ENCODE peak calls at places on chromosomes 5 and 9, in four cellular contexts. B is HCT116, V is HepG2, E is GM12878. N is an unnamed sample.

GRCh38 chr9:132543960-132544359 is 38.4 kb upstream of the BARHL1 start:
- DNase-seq in B (no peak), V (no peak), E (no peak), N (no peak)

GRCh38 chr5:173917788-173918786 is 29.9 kb downstream of the CPEB4 start:
- DNase-seq in B (peak), V (peak), E (peak), N (peak)

GRCh38 chr9:93464876-93465275 is 11.5 kb upstream of the FAM120AOS start:
- DNase-seq in B (no peak), V (no peak), E (no peak), N (no peak)

GRCh38 chr9:133375116-133375723 is 640 bp downstream of the SURF4 start:
- DNase-seq in B (no peak), V (peak), E (no peak), N (no peak)

GRCh38 chr5:67577424-67577823 is 380.8 kb upstream of the CD180 start:
- DNase-seq in B (no peak), V (no peak), E (no peak), N (no peak)

GRCh38 chr9:73213300-73213699 is 61.6 kb downstream of the ANXA1 start:
- DNase-seq in B (no peak), V (no peak), E (no peak), N (no peak)

GRCh38 chr9:81776834-81777233 is 87.5 kb upstream of the TLE1 start:
- DNase-seq in B (no peak), V (no peak), E (no peak), N (no peak)

GRCh38 chr5:132467292-132467984 is 23.1 kb downstream of the IRF1 start:
- DNase-seq in B (no peak), V (peak), E (peak), N (no peak)

GRCh38 chr5:96478983-96479382 is 45.9 kb upstream of the PCSK1 start:
- DNase-seq in B (no peak), V (no peak), E (no peak), N (no peak)

GRCh38 chr5:953535-954449 is 54.8 kb upstream of the NKD2 start:
- DNase-seq in B (no peak), V (no peak), E (no peak), N (no peak)

GRCh38 chr5:169064093-169064492 is 236.8 kb downstream of the SLIT3 start:
- DNase-seq in B (no peak), V (no peak), E (no peak), N (no peak)

GRCh38 chr5:107424461-107424860 is 246.3 kb downstream of the EFNA5 start:
- DNase-seq in B (no peak), V (no peak), E (no peak), N (no peak)

GRCh38 chr5:169702726-169703481 is 65.8 kb downstream of the DOCK2 start:
- DNase-seq in B (no peak), V (no peak), E (peak), N (no peak)

GRCh38 chr9:119365291-119366027 is 3.8 kb downstream of the BRINP1 start:
- DNase-seq in B (no peak), V (peak), E (no peak), N (no peak)

GRCh38 chr9:4563105-4563504 is 72.8 kb downstream of the SLC1A1 start:
- DNase-seq in B (no peak), V (no peak), E (no peak), N (no peak)

GRCh38 chr5:10090074-10090473 is 159.6 kb downstream of the ATPSCKMT start:
- DNase-seq in B (no peak), V (no peak), E (no peak), N (no peak)

DNA sequence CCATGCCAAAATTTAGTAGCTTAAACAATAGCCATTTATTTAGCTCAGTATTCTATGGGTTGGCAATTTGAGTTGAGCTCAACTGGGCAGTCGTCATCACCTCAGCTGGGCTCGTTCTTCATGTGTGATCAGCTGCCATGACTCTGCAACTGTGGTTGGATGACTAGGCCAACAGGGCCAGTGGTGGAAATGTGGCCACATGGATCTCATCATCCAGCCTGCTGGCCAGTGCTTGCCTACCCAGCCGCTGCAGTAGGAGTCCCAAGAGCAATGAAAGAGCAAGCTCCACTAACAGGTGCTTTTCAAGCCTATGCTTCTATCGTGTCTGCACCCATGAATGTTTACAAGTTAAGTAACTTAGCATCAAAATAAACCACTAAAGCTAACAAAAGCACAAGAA is 158.0 kb downstream of the ATPSCKMT start:
- DNase-seq in B (no peak), V (no peak), E (no peak), N (no peak)
- TF ChIP-seq SRF in B (no peak), V (no peak), E (no peak), N (no peak)

DNA sequence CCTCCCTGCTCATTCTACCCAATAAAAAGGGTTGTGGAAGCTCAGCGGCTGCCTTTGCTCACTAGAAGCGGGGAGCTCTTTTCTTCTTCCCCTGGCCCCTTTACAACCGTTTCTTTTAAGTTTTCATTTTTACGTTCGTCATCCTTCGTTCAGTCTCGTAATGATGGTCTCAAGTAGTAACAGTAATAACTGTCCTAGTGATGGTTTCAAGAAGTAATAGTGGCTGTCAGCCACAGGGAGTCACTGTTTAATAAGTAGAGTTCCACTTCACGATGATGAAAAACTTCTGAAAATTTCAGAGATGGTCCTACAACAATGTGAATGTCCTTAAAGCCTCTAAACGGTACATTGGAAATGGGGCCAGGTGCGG is 6.2 kb downstream of the UGT3A2 start:
- DNase-seq in B (peak), V (no peak), E (no peak), N (peak)
- TF ChIP-seq SRF in B (no peak), V (no peak), E (no peak), N (no peak)

DNA sequence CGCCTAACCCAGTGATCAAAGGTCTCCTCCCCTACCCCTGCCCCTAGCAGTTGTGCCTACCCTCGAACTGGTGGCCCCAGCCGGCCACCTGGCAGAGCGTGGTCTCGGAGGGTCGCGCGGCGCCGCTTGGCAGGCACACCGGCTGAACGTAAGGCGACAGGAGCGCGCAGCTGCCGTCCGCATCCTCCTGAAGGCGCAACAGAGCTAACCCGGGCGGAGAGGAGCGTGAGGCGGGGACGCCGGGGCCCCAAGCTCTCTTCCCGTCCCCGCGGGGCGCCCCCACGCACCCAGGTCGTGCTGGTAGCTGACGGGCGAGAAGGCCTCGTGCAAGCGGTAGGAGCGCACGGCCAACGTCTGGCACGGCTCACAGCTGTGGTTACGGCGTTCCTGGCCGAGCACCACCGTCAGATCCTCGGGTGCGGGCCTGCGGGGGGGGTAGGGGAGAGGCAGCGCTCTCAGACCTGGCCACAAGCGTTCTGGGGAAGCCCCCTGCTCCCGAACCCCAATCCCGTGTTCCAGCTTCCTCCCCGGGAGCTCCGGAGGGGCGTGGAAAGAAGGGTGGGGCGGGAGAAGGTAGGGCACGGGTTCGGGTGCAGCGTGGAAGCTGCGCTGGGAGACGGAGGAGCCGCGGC is 2.8 kb upstream of the PFN3 start:
- DNase-seq in B (no peak), V (no peak), E (no peak), N (peak)
- TF ChIP-seq SRF in B (no peak), V (no peak), E (no peak), N (no peak)

DNA sequence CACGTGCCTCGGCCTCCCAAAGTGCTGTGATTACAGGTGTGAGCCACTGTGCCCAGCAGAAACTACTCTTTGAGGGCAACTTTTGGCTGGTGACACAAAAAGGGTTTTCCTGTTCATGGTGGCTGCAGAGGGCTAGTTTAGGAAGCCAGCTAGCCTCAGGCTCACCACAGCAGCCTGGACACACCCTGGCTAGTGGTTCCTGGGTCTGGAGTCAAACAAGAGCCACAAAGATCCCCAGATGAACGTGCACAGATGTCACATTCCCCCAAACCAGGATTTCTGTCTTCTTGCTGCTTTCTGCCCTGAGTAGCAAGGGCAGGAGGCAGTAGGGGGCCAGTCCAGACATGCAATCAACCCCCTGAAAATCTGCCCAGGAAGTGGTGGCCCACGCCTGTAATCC is 6.8 kb downstream of the HBEGF start:
- DNase-seq in B (no peak), V (no peak), E (no peak), N (no peak)
- TF ChIP-seq SRF in B (no peak), V (no peak), E (no peak), N (no peak)

GRCh38 chr9:112051812-112052211 is 123.3 kb downstream of the SUSD1 start:
- DNase-seq in B (no peak), V (no peak), E (no peak), N (no peak)

GRCh38 chr9:112047538-112048066 is 127.5 kb downstream of the SUSD1 start:
- DNase-seq in B (no peak), V (no peak), E (no peak), N (no peak)

GRCh38 chr9:112049834-112050516 is 125.1 kb downstream of the SUSD1 start:
- DNase-seq in B (no peak), V (no peak), E (no peak), N (no peak)

GRCh38 chr9:112048924-112049785 is 125.9 kb downstream of the SUSD1 start:
- DNase-seq in B (no peak), V (no peak), E (no peak), N (no peak)

DNA sequence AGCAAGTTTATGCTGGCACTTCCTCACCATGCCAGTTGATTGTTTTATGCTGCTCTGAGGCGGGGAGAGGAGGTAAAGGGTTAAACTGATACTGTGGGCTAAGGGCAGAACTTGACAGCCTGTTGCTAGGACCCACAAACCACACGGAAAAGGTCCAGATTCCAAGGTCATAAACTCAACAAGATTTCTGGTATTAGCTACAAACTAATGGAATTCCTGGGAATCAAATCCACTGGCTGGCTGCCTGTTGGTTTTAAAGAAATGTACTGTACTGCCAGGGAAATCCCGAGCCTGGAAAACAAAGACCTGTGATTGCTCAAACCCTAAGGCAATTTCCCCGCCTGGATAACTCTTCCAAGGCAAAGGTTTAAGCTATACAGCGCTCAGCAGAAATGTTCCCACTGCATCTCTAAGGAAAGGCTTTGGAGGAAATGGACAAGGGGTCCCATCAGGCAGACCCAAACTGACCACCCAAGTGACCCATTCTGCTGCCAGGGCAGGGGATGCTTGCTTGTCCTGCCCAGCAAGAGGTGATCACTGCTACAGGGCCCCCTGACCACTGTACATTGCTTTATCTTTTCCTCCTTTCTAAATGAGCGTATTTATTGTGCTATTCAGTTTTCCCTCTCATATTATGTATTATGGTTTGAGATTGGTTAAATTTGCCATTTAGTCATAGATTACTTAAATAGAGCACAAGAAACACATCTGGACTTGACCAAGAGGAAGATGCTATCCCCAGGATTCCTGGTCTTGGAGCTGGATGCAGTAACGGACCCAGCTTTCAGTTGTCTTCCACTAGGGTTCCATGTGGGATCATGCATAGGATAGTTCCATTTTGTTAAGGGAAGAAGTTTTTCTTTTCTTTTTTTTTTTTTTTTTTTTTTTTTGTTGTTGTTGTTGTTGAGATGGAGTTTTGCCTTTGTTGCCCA is 124.3 kb downstream of the SUSD1 start:
- DNase-seq in B (no peak), V (peak), E (no peak), N (no peak)
- TF ChIP-seq SRF in B (no peak), V (no peak), E (no peak), N (no peak)

DNA sequence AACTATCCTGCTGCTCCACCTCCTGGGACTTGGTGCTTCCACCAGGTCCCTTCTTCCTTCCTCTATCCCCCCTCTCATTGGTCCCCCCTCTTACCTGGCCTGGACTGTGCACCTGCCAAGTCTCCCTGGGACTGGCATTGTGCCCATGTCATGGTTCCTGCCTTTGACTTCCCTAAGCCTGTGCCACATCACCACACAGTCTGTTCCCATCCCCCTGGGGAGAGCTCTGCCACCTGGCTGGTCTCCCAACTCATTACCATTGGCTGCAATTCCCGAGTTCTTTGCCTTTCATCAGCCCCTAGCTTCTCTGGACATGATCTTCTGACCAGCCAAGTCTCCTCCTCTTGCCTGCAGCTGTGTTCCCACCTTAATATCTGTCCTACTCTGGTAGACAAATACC is 180.3 kb downstream of the SREK1 start:
- DNase-seq in B (no peak), V (no peak), E (no peak), N (no peak)
- TF ChIP-seq SRF in B (no peak), V (no peak), E (no peak), N (no peak)

N was measured in K562.